ENCODE peak calls at places on chromosomes 5 and 9, in six cellular contexts. One of them, this sample, is unnamed.

GRCh38 chr5:179227578-179228311 is 117.5 kb downstream of the ADAMTS2 start:
- DNase-seq in thoracic aorta: no peak
- DNase-seq in right cardiac atrium: peak; percentile 66
- DNase-seq in CD4-positive, CD25-positive, alpha-beta regulatory T cell: no peak
- DNase-seq in CD4-positive, alpha-beta T cell: no peak
- DNase-seq in mucosa of descending colon: peak; percentile 36
- DNase-seq in this sample: no peak

GRCh38 chr9:69344459-69344858 is 19.4 kb downstream of the ENTREP1 start:
- DNase-seq in thoracic aorta: no peak
- DNase-seq in right cardiac atrium: no peak
- DNase-seq in CD4-positive, CD25-positive, alpha-beta regulatory T cell: no peak
- DNase-seq in CD4-positive, alpha-beta T cell: no peak
- DNase-seq in mucosa of descending colon: no peak
- DNase-seq in this sample: no peak

GRCh38 chr9:121859646-121860045 is 208.2 kb downstream of the DAB2IP start:
- DNase-seq in thoracic aorta: no peak
- DNase-seq in right cardiac atrium: no peak
- DNase-seq in CD4-positive, CD25-positive, alpha-beta regulatory T cell: no peak
- DNase-seq in CD4-positive, alpha-beta T cell: no peak
- DNase-seq in mucosa of descending colon: no peak
- DNase-seq in this sample: no peak

GRCh38 chr5:73120222-73121108 is at the start of gene TMEM171:
- DNase-seq in thoracic aorta: no peak
- DNase-seq in right cardiac atrium: peak; percentile 46
- DNase-seq in CD4-positive, CD25-positive, alpha-beta regulatory T cell: no peak
- DNase-seq in CD4-positive, alpha-beta T cell: no peak
- DNase-seq in mucosa of descending colon: peak; percentile 88
- DNase-seq in this sample: no peak

GRCh38 chr5:175444060-175444904 is at the start of gene DRD1:
- DNase-seq in thoracic aorta: no peak
- DNase-seq in right cardiac atrium: peak; percentile 72
- DNase-seq in CD4-positive, CD25-positive, alpha-beta regulatory T cell: peak; percentile 39
- DNase-seq in CD4-positive, alpha-beta T cell: peak; percentile 34
- DNase-seq in mucosa of descending colon: no peak
- DNase-seq in this sample: peak; percentile 41

GRCh38 chr5:108212775-108213346 is 169.0 kb downstream of the FBXL17 start:
- DNase-seq in thoracic aorta: no peak
- DNase-seq in right cardiac atrium: no peak
- DNase-seq in CD4-positive, CD25-positive, alpha-beta regulatory T cell: no peak
- DNase-seq in CD4-positive, alpha-beta T cell: no peak
- DNase-seq in mucosa of descending colon: no peak
- DNase-seq in this sample: no peak

GRCh38 chr9:89714316-89714715 is 109.5 kb downstream of the GADD45G start:
- DNase-seq in thoracic aorta: no peak
- DNase-seq in right cardiac atrium: no peak
- DNase-seq in CD4-positive, CD25-positive, alpha-beta regulatory T cell: no peak
- DNase-seq in CD4-positive, alpha-beta T cell: no peak
- DNase-seq in mucosa of descending colon: no peak
- DNase-seq in this sample: no peak

GRCh38 chr5:172901012-172901780 is 58.0 kb upstream of the RPL26L1 start:
- DNase-seq in thoracic aorta: peak; percentile 89
- DNase-seq in right cardiac atrium: peak; percentile 88
- DNase-seq in CD4-positive, CD25-positive, alpha-beta regulatory T cell: no peak
- DNase-seq in CD4-positive, alpha-beta T cell: no peak
- DNase-seq in mucosa of descending colon: peak; percentile 66
- DNase-seq in this sample: no peak

GRCh38 chr5:73994963-73995362 is 369.0 kb downstream of the ARHGEF28 start:
- DNase-seq in thoracic aorta: no peak
- DNase-seq in right cardiac atrium: no peak
- DNase-seq in CD4-positive, CD25-positive, alpha-beta regulatory T cell: no peak
- DNase-seq in CD4-positive, alpha-beta T cell: no peak
- DNase-seq in mucosa of descending colon: no peak
- DNase-seq in this sample: no peak

GRCh38 chr5:52709171-52709925 is 78.4 kb upstream of the ITGA1 start:
- DNase-seq in thoracic aorta: no peak
- DNase-seq in right cardiac atrium: no peak
- DNase-seq in CD4-positive, CD25-positive, alpha-beta regulatory T cell: no peak
- DNase-seq in CD4-positive, alpha-beta T cell: no peak
- DNase-seq in mucosa of descending colon: no peak
- DNase-seq in this sample: no peak

GRCh38 chr9:20356392-20357206 is 265.7 kb downstream of the MLLT3 start:
- DNase-seq in thoracic aorta: peak; percentile 7
- DNase-seq in right cardiac atrium: peak; percentile 67
- DNase-seq in CD4-positive, CD25-positive, alpha-beta regulatory T cell: peak; percentile 83
- DNase-seq in CD4-positive, alpha-beta T cell: peak; percentile 38
- DNase-seq in mucosa of descending colon: peak; percentile 53
- DNase-seq in this sample: peak; percentile 8

GRCh38 chr5:68047035-68047434 is 168.5 kb upstream of the PIK3R1 start:
- DNase-seq in thoracic aorta: no peak
- DNase-seq in right cardiac atrium: no peak
- DNase-seq in CD4-positive, CD25-positive, alpha-beta regulatory T cell: no peak
- DNase-seq in CD4-positive, alpha-beta T cell: no peak
- DNase-seq in mucosa of descending colon: no peak
- DNase-seq in this sample: no peak

GRCh38 chr9:132864691-132865090 is 13.4 kb downstream of the AK8 start:
- DNase-seq in thoracic aorta: no peak
- DNase-seq in right cardiac atrium: no peak
- DNase-seq in CD4-positive, CD25-positive, alpha-beta regulatory T cell: no peak
- DNase-seq in CD4-positive, alpha-beta T cell: no peak
- DNase-seq in mucosa of descending colon: no peak
- DNase-seq in this sample: no peak

GRCh38 chr5:159936686-159937329 is 20.5 kb downstream of the ADRA1B start:
- DNase-seq in thoracic aorta: no peak
- DNase-seq in right cardiac atrium: no peak
- DNase-seq in CD4-positive, CD25-positive, alpha-beta regulatory T cell: no peak
- DNase-seq in CD4-positive, alpha-beta T cell: no peak
- DNase-seq in mucosa of descending colon: no peak
- DNase-seq in this sample: no peak

GRCh38 chr5:135236187-135236835 is 162.7 kb downstream of the MACROH2A1 start:
- DNase-seq in thoracic aorta: no peak
- DNase-seq in right cardiac atrium: no peak
- DNase-seq in CD4-positive, CD25-positive, alpha-beta regulatory T cell: no peak
- DNase-seq in CD4-positive, alpha-beta T cell: no peak
- DNase-seq in mucosa of descending colon: no peak
- DNase-seq in this sample: no peak

GRCh38 chr5:26940981-26941380 is 97.4 kb downstream of the CDH9 start:
- DNase-seq in thoracic aorta: no peak
- DNase-seq in right cardiac atrium: no peak
- DNase-seq in CD4-positive, CD25-positive, alpha-beta regulatory T cell: no peak
- DNase-seq in CD4-positive, alpha-beta T cell: no peak
- DNase-seq in mucosa of descending colon: no peak
- DNase-seq in this sample: no peak

GRCh38 chr5:54643679-54644078 is 126.1 kb downstream of the SNX18 start:
- DNase-seq in thoracic aorta: no peak
- DNase-seq in right cardiac atrium: no peak
- DNase-seq in CD4-positive, CD25-positive, alpha-beta regulatory T cell: no peak
- DNase-seq in CD4-positive, alpha-beta T cell: no peak
- DNase-seq in mucosa of descending colon: no peak
- DNase-seq in this sample: no peak

GRCh38 chr5:99553411-99553810 is 624.6 kb upstream of the CHD1 start:
- DNase-seq in thoracic aorta: no peak
- DNase-seq in right cardiac atrium: no peak
- DNase-seq in CD4-positive, CD25-positive, alpha-beta regulatory T cell: no peak
- DNase-seq in CD4-positive, alpha-beta T cell: no peak
- DNase-seq in mucosa of descending colon: no peak
- DNase-seq in this sample: no peak

GRCh38 chr5:54514269-54514668 is 3.3 kb upstream of the SNX18 start:
- DNase-seq in thoracic aorta: no peak
- DNase-seq in right cardiac atrium: no peak
- DNase-seq in CD4-positive, CD25-positive, alpha-beta regulatory T cell: no peak
- DNase-seq in CD4-positive, alpha-beta T cell: no peak
- DNase-seq in mucosa of descending colon: no peak
- DNase-seq in this sample: no peak

DNA sequence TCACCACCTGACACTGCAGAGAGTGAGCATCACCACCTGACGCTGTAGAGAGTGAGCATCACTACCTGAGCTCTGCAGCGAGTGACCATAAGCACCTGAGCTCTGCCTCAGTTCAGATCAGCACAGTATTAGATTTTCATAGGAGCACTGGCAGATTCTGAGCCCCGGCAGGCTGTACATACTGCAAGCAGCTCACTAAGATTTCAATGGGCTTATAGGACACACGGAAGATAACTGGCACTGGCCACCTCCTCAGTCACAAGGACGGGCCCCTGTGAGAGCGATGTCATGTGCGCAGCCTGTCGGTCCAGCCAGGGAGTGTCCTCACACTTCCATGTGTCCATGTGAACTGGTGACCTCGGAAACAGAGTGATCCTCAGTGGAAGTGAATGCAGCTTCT is 153.5 kb upstream of the IRX2 start:
- DNase-seq in thoracic aorta: no peak
- DNase-seq in right cardiac atrium: no peak
- DNase-seq in CD4-positive, CD25-positive, alpha-beta regulatory T cell: no peak
- DNase-seq in CD4-positive, alpha-beta T cell: no peak
- DNase-seq in mucosa of descending colon: no peak
- DNase-seq in this sample: no peak
- H3K9me3 ChIP-seq in thoracic aorta: no peaks in the 10 kb centered on the region
- H3K9me3 ChIP-seq in right cardiac atrium: peaks cover 3% of the 10 kb centered on the region
- H3K9me3 ChIP-seq in CD4-positive, CD25-positive, alpha-beta regulatory T cell: peaks cover 4% of the 10 kb centered on the region
- H3K9me3 ChIP-seq in CD4-positive, alpha-beta T cell: no peaks in the 10 kb centered on the region
- H3K9me3 ChIP-seq in mucosa of descending colon: peaks cover 20% of the 10 kb centered on the region
- H3K9me3 ChIP-seq in this sample: no peaks in the 10 kb centered on the region

GRCh38 chr5:61402970-61403369 is 70.9 kb downstream of the ZSWIM6 start:
- DNase-seq in thoracic aorta: no peak
- DNase-seq in right cardiac atrium: no peak
- DNase-seq in CD4-positive, CD25-positive, alpha-beta regulatory T cell: no peak
- DNase-seq in CD4-positive, alpha-beta T cell: no peak
- DNase-seq in mucosa of descending colon: no peak
- DNase-seq in this sample: no peak

GRCh38 chr5:61399679-61400078 is 67.6 kb downstream of the ZSWIM6 start:
- DNase-seq in thoracic aorta: no peak
- DNase-seq in right cardiac atrium: no peak
- DNase-seq in CD4-positive, CD25-positive, alpha-beta regulatory T cell: no peak
- DNase-seq in CD4-positive, alpha-beta T cell: no peak
- DNase-seq in mucosa of descending colon: no peak
- DNase-seq in this sample: no peak

GRCh38 chr5:61401726-61402125 is 69.7 kb downstream of the ZSWIM6 start:
- DNase-seq in thoracic aorta: no peak
- DNase-seq in right cardiac atrium: no peak
- DNase-seq in CD4-positive, CD25-positive, alpha-beta regulatory T cell: no peak
- DNase-seq in CD4-positive, alpha-beta T cell: no peak
- DNase-seq in mucosa of descending colon: no peak
- DNase-seq in this sample: no peak

GRCh38 chr5:61398440-61398839 is 66.4 kb downstream of the ZSWIM6 start:
- DNase-seq in thoracic aorta: no peak
- DNase-seq in right cardiac atrium: no peak
- DNase-seq in CD4-positive, CD25-positive, alpha-beta regulatory T cell: no peak
- DNase-seq in CD4-positive, alpha-beta T cell: no peak
- DNase-seq in mucosa of descending colon: no peak
- DNase-seq in this sample: no peak

DNA sequence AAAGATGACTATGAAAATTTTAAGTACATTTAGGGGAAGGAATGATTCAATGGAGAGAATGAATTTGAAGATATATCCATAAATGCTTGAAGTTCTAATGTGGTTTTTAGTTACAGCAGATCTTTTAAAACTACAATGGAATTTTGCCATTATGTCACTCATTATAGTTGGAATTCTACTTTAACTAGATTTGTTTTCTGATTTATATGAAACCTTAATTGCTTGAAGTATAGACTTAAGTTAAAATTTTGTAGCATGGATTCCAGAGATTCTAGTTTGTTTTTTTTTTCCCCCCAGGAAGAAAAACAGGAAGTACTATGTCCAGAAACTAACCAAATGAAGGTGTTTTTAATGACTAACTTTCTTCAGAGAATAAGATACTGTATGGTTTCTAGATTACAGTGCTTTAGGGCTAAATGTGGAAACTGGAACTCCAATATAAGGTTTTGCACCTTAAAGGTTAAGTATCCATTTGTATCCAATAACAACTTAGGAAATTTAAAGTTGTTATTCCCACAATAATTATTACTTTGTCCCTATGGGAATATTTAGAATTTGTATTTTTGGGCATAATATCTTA is 70.3 kb downstream of the ZSWIM6 start:
- DNase-seq in thoracic aorta: no peak
- DNase-seq in right cardiac atrium: no peak
- DNase-seq in CD4-positive, CD25-positive, alpha-beta regulatory T cell: no peak
- DNase-seq in CD4-positive, alpha-beta T cell: no peak
- DNase-seq in mucosa of descending colon: no peak
- DNase-seq in this sample: no peak
- H3K9me3 ChIP-seq in thoracic aorta: no peaks in the 10 kb centered on the region
- H3K9me3 ChIP-seq in right cardiac atrium: no peaks in the 10 kb centered on the region
- H3K9me3 ChIP-seq in CD4-positive, CD25-positive, alpha-beta regulatory T cell: no peaks in the 10 kb centered on the region
- H3K9me3 ChIP-seq in CD4-positive, alpha-beta T cell: no peaks in the 10 kb centered on the region
- H3K9me3 ChIP-seq in mucosa of descending colon: no peaks in the 10 kb centered on the region
- H3K9me3 ChIP-seq in this sample: no peaks in the 10 kb centered on the region

GRCh38 chr9:135004772-135005171 is 82.7 kb upstream of the OLFM1 start:
- DNase-seq in thoracic aorta: no peak
- DNase-seq in right cardiac atrium: no peak
- DNase-seq in CD4-positive, CD25-positive, alpha-beta regulatory T cell: no peak
- DNase-seq in CD4-positive, alpha-beta T cell: no peak
- DNase-seq in mucosa of descending colon: no peak
- DNase-seq in this sample: no peak

GRCh38 chr9:135002336-135002735 is 84.6 kb upstream of the FCN1 start:
- DNase-seq in thoracic aorta: no peak
- DNase-seq in right cardiac atrium: no peak
- DNase-seq in CD4-positive, CD25-positive, alpha-beta regulatory T cell: no peak
- DNase-seq in CD4-positive, alpha-beta T cell: no peak
- DNase-seq in mucosa of descending colon: no peak
- DNase-seq in this sample: no peak

GRCh38 chr9:134996591-134997530 is 79.1 kb upstream of the FCN1 start:
- DNase-seq in thoracic aorta: no peak
- DNase-seq in right cardiac atrium: no peak
- DNase-seq in CD4-positive, CD25-positive, alpha-beta regulatory T cell: no peak
- DNase-seq in CD4-positive, alpha-beta T cell: no peak
- DNase-seq in mucosa of descending colon: no peak
- DNase-seq in this sample: no peak

GRCh38 chr9:135001526-135001925 is 83.8 kb upstream of the FCN1 start:
- DNase-seq in thoracic aorta: no peak
- DNase-seq in right cardiac atrium: no peak
- DNase-seq in CD4-positive, CD25-positive, alpha-beta regulatory T cell: no peak
- DNase-seq in CD4-positive, alpha-beta T cell: no peak
- DNase-seq in mucosa of descending colon: no peak
- DNase-seq in this sample: no peak

GRCh38 chr9:135000647-135001245 is 83.0 kb upstream of the FCN1 start:
- DNase-seq in thoracic aorta: no peak
- DNase-seq in right cardiac atrium: no peak
- DNase-seq in CD4-positive, CD25-positive, alpha-beta regulatory T cell: no peak
- DNase-seq in CD4-positive, alpha-beta T cell: no peak
- DNase-seq in mucosa of descending colon: no peak
- DNase-seq in this sample: no peak
- H3K9me3 ChIP-seq in thoracic aorta: no peaks in the 10 kb centered on the region
- H3K9me3 ChIP-seq in right cardiac atrium: peaks cover 7% of the 10 kb centered on the region
- H3K9me3 ChIP-seq in CD4-positive, CD25-positive, alpha-beta regulatory T cell: peaks cover 23% of the 10 kb centered on the region
- H3K9me3 ChIP-seq in CD4-positive, alpha-beta T cell: peaks cover 13% of the 10 kb centered on the region
- H3K9me3 ChIP-seq in mucosa of descending colon: peaks cover 20% of the 10 kb centered on the region
- H3K9me3 ChIP-seq in this sample: no peaks in the 10 kb centered on the region

GRCh38 chr5:141362719-141363118 is 1.2 kb upstream of the PCDHGA5 start:
- DNase-seq in thoracic aorta: no peak
- DNase-seq in right cardiac atrium: no peak
- DNase-seq in CD4-positive, CD25-positive, alpha-beta regulatory T cell: no peak
- DNase-seq in CD4-positive, alpha-beta T cell: no peak
- DNase-seq in mucosa of descending colon: no peak
- DNase-seq in this sample: no peak
- H3K9me3 ChIP-seq in thoracic aorta: peaks cover 90% of the 10 kb centered on the region
- H3K9me3 ChIP-seq in right cardiac atrium: peaks cover 25% of the 10 kb centered on the region
- H3K9me3 ChIP-seq in CD4-positive, CD25-positive, alpha-beta regulatory T cell: peaks cover 50% of the 10 kb centered on the region
- H3K9me3 ChIP-seq in CD4-positive, alpha-beta T cell: peaks cover 52% of the 10 kb centered on the region
- H3K9me3 ChIP-seq in mucosa of descending colon: peaks cover 68% of the 10 kb centered on the region
- H3K9me3 ChIP-seq in this sample: peaks cover 19% of the 10 kb centered on the region

GRCh38 chr5:151047814-151048425 is 27.5 kb downstream of the GPX3 start:
- DNase-seq in thoracic aorta: no peak
- DNase-seq in right cardiac atrium: peak; percentile 75
- DNase-seq in CD4-positive, CD25-positive, alpha-beta regulatory T cell: peak; percentile 36
- DNase-seq in CD4-positive, alpha-beta T cell: peak; percentile 8
- DNase-seq in mucosa of descending colon: peak; percentile 38
- DNase-seq in this sample: no peak
- H3K9me3 ChIP-seq in thoracic aorta: no peaks in the 10 kb centered on the region
- H3K9me3 ChIP-seq in right cardiac atrium: no peaks in the 10 kb centered on the region
- H3K9me3 ChIP-seq in CD4-positive, CD25-positive, alpha-beta regulatory T cell: no peaks in the 10 kb centered on the region
- H3K9me3 ChIP-seq in CD4-positive, alpha-beta T cell: no peaks in the 10 kb centered on the region
- H3K9me3 ChIP-seq in mucosa of descending colon: no peaks in the 10 kb centered on the region
- H3K9me3 ChIP-seq in this sample: no peaks in the 10 kb centered on the region

This sample was measured in T-helper 17 cell.